ENCODE peak calls at places on chromosome 6, in eight cellular contexts. X is AG08396; C is substantia nigra; E is activated T-cell treated with anti-CD3 and anti-CD28 coated beads for 4 hours; V is fibroblast of lung; L is activated naive CD8-positive, alpha-beta T cell treated with anti-CD3 and anti-CD28 coated beads, Interleukin-2, amount 10 ng/mL, durations not matched to agents 7 days and 5 days; I is iPS-NIHi11; R is brain microvascular endothelial cell. O is an unnamed sample.

GRCh38 chr6:33313709-33314514 is at the start of gene TAPBP:
- DNase-seq in X (peak; percentile 70), C (peak; percentile 48), E (peak; percentile 78), V (peak; percentile 56), L (peak; percentile 82), I (peak; percentile 32), R (peak; percentile 45), O (peak; percentile 50)

GRCh38 chr6:3372184-3372846 is 84.5 kb downstream of the SLC22A23 start:
- DNase-seq in X (no peak), C (no peak), E (no peak), V (no peak), L (no peak), I (peak; percentile 50), R (no peak), O (peak; percentile 43)

GRCh38 chr6:113879186-113880096 is 22.3 kb downstream of the MARCKS start:
- DNase-seq in X (peak; percentile 47), C (no peak), E (no peak), V (peak; percentile 84), L (no peak), I (peak; percentile 61), R (peak; percentile 82), O (peak; percentile 68)

GRCh38 chr6:11428895-11429294 is 108.7 kb upstream of the TMEM170B start:
- DNase-seq in X (peak; percentile 53), C (no peak), E (no peak), V (peak; percentile 96), L (no peak), I (no peak), R (peak; percentile 67), O (peak; percentile 33)

GRCh38 chr6:1609662-1610496 is at the start of gene FOXC1:
- DNase-seq in X (peak; percentile 99), C (no peak), E (no peak), V (peak; percentile 86), L (peak; percentile 64), I (peak; percentile 92), R (peak; percentile 85), O (peak; percentile 91)

GRCh38 chr6:11532097-11532496 is 5.5 kb upstream of the TMEM170B start:
- DNase-seq in X (no peak), C (no peak), E (no peak), V (no peak), L (no peak), I (no peak), R (no peak), O (no peak)

GRCh38 chr6:33989016-33989854 is 156.7 kb downstream of the GRM4 start:
- DNase-seq in X (no peak), C (no peak), E (no peak), V (no peak), L (no peak), I (no peak), R (no peak), O (no peak)

GRCh38 chr6:79441222-79441621 is 96.0 kb downstream of the LCA5 start:
- DNase-seq in X (no peak), C (no peak), E (no peak), V (no peak), L (no peak), I (no peak), R (no peak), O (no peak)

GRCh38 chr6:3372912-3373554 is 83.8 kb downstream of the SLC22A23 start:
- DNase-seq in X (no peak), C (no peak), E (no peak), V (no peak), L (no peak), I (no peak), R (no peak), O (no peak)

GRCh38 chr6:20572940-20573339 is 38.7 kb downstream of the CDKAL1 start:
- DNase-seq in X (no peak), C (no peak), E (no peak), V (peak; percentile 33), L (no peak), I (no peak), R (peak; percentile 17), O (no peak)

GRCh38 chr6:161407581-161407980 is 133.7 kb upstream of the AGPAT4 start:
- DNase-seq in X (no peak), C (no peak), E (no peak), V (peak; percentile 84), L (no peak), I (no peak), R (peak; percentile 62), O (peak; percentile 31)

GRCh38 chr6:118881440-118882313 is 12.3 kb upstream of the ASF1A start:
- DNase-seq in X (no peak), C (no peak), E (no peak), V (no peak), L (no peak), I (peak; percentile 9), R (no peak), O (no peak)

GRCh38 chr6:30612687-30613248 is 4.3 kb downstream of the PPP1R10 start:
- DNase-seq in X (peak; percentile 45), C (no peak), E (no peak), V (peak; percentile 89), L (no peak), I (no peak), R (peak; percentile 38), O (peak; percentile 32)

GRCh38 chr6:20440291-20440690 is 38.6 kb downstream of the E2F3 start:
- DNase-seq in X (no peak), C (no peak), E (no peak), V (no peak), L (no peak), I (no peak), R (no peak), O (no peak)

GRCh38 chr6:166505133-166505905 is 81.2 kb downstream of the RAMACL start:
- DNase-seq in X (no peak), C (no peak), E (no peak), V (no peak), L (no peak), I (no peak), R (no peak), O (no peak)

GRCh38 chr6:148524976-148525375 is 182.3 kb downstream of the SASH1 start:
- DNase-seq in X (peak; percentile 49), C (no peak), E (no peak), V (peak; percentile 92), L (no peak), I (no peak), R (peak; percentile 84), O (no peak)

GRCh38 chr6:163187606-163188005 is 226.9 kb upstream of the QKI start:
- DNase-seq in X (no peak), C (no peak), E (no peak), V (no peak), L (no peak), I (no peak), R (no peak), O (no peak)

GRCh38 chr6:40164345-40164755 is 230.1 kb upstream of the MOCS1 start:
- DNase-seq in X (no peak), C (no peak), E (no peak), V (no peak), L (no peak), I (peak; percentile 58), R (no peak), O (no peak)

GRCh38 chr6:148037496-148037895 is 305.1 kb upstream of the SASH1 start:
- DNase-seq in X (no peak), C (no peak), E (no peak), V (peak; percentile 21), L (no peak), I (no peak), R (no peak), O (no peak)

GRCh38 chr6:17115251-17116089 is 13.6 kb downstream of the STMND1 start:
- DNase-seq in X (peak; percentile 75), C (no peak), E (no peak), V (peak; percentile 95), L (no peak), I (no peak), R (peak; percentile 87), O (no peak)

GRCh38 chr6:148968636-148969270 is 221.9 kb downstream of the UST start:
- DNase-seq in X (no peak), C (no peak), E (no peak), V (peak; percentile 69), L (no peak), I (no peak), R (no peak), O (no peak)

GRCh38 chr6:112116215-112116614 is 28.8 kb downstream of the FAM229B start:
- DNase-seq in X (no peak), C (no peak), E (no peak), V (no peak), L (no peak), I (no peak), R (no peak), O (no peak)

GRCh38 chr6:93786474-93787330 is 367.3 kb upstream of the EPHA7 start:
- DNase-seq in X (no peak), C (no peak), E (no peak), V (no peak), L (no peak), I (peak; percentile 62), R (peak; percentile 69), O (peak; percentile 89)